ENCODE peak calls at places on chromosome 14, in seven cellular contexts. U, F, Z, P, T, L and A are unnamed samples.
A peak's percentile ranks its signal among the peaks of the same experiment; 100 is the strongest.

GRCh38 chr14:89399594-89400068 is 17.4 kb downstream of the FOXN3 start:
- DNase-seq in U (peak; percentile 31), F (no peak), Z (no peak), P (no peak), T (no peak), L (peak; percentile 38), A (no peak)

GRCh38 chr14:37060496-37061260 is 111.7 kb downstream of the SLC25A21 start:
- DNase-seq in U (no peak), F (no peak), Z (no peak), P (no peak), T (no peak), L (no peak), A (no peak)

GRCh38 chr14:22977684-22978486 is 4.5 kb downstream of the AJUBA start:
- DNase-seq in U (no peak), F (no peak), Z (no peak), P (no peak), T (no peak), L (no peak), A (no peak)

GRCh38 chr14:61288228-61288627 is 7.1 kb upstream of the TMEM30B start:
- DNase-seq in U (no peak), F (no peak), Z (no peak), P (no peak), T (no peak), L (no peak), A (no peak)

GRCh38 chr14:33578461-33579216 is 372.2 kb downstream of the EGLN3 start:
- DNase-seq in U (no peak), F (no peak), Z (no peak), P (no peak), T (no peak), L (no peak), A (no peak)

GRCh38 chr14:64807588-64807987 is 72.1 kb downstream of the SPTB start:
- DNase-seq in U (no peak), F (no peak), Z (no peak), P (no peak), T (no peak), L (no peak), A (no peak)

GRCh38 chr14:99568567-99569560 is 35.1 kb downstream of the CCDC85C start:
- DNase-seq in U (no peak), F (no peak), Z (no peak), P (no peak), T (no peak), L (no peak), A (no peak)

GRCh38 chr14:61247935-61248334 is 33.2 kb downstream of the TMEM30B start:
- DNase-seq in U (no peak), F (no peak), Z (no peak), P (no peak), T (no peak), L (no peak), A (no peak)

GRCh38 chr14:29310757-29311156 is 544.2 kb downstream of the FOXG1 start:
- DNase-seq in U (no peak), F (no peak), Z (no peak), P (no peak), T (no peak), L (no peak), A (no peak)

GRCh38 chr14:23922545-23922944 is 31.0 kb upstream of the DHRS4 start:
- DNase-seq in U (no peak), F (no peak), Z (no peak), P (no peak), T (no peak), L (no peak), A (no peak)

GRCh38 chr14:69879175-69880047 is at the start of gene SMOC1:
- DNase-seq in U (peak; percentile 22), F (no peak), Z (peak; percentile 72), P (no peak), T (peak; percentile 79), L (peak; percentile 40), A (peak; percentile 57)

GRCh38 chr14:75578786-75579781 is 664 bp downstream of the FLVCR2 start:
- DNase-seq in U (no peak), F (no peak), Z (no peak), P (no peak), T (no peak), L (no peak), A (no peak)

GRCh38 chr14:61145903-61146411 is 135.2 kb downstream of the TMEM30B start:
- DNase-seq in U (no peak), F (no peak), Z (no peak), P (no peak), T (no peak), L (no peak), A (no peak)

GRCh38 chr14:52834440-52834842 is 43.0 kb upstream of the GNPNAT1 start:
- DNase-seq in U (no peak), F (no peak), Z (no peak), P (no peak), T (no peak), L (no peak), A (no peak)

GRCh38 chr14:93800038-93800937 is 12.0 kb upstream of the PRIMA1 start:
- DNase-seq in U (no peak), F (no peak), Z (no peak), P (no peak), T (no peak), L (no peak), A (no peak)

GRCh38 chr14:22313172-22313801 is 275.7 kb downstream of the DAD1 start:
- DNase-seq in U (no peak), F (no peak), Z (no peak), P (no peak), T (no peak), L (no peak), A (no peak)

GRCh38 chr14:54637829-54638446 is 71.0 kb downstream of the SAMD4A start:
- DNase-seq in U (no peak), F (no peak), Z (no peak), P (no peak), T (no peak), L (no peak), A (no peak)

GRCh38 chr14:47678157-47678556 is 2.8 kb upstream of the MDGA2 start:
- DNase-seq in U (no peak), F (no peak), Z (no peak), P (no peak), T (no peak), L (no peak), A (no peak)

GRCh38 chr14:67461341-67461985 is 27.1 kb downstream of the TMEM229B start:
- DNase-seq in U (no peak), F (no peak), Z (no peak), P (no peak), T (no peak), L (no peak), A (no peak)

GRCh38 chr14:66974397-66975025 is 214.7 kb upstream of the GARIN2 start:
- DNase-seq in U (no peak), F (no peak), Z (no peak), P (no peak), T (no peak), L (no peak), A (no peak)

GRCh38 chr14:51014625-51015024 is 70.3 kb upstream of the PYGL start:
- DNase-seq in U (no peak), F (no peak), Z (no peak), P (no peak), T (no peak), L (no peak), A (no peak)

GRCh38 chr14:63174760-63175191 is 29.5 kb upstream of the RHOJ start:
- DNase-seq in U (peak; percentile 43), F (no peak), Z (no peak), P (no peak), T (no peak), L (no peak), A (no peak)

GRCh38 chr14:59221558-59221957 is 33.1 kb downstream of the DAAM1 start:
- DNase-seq in U (no peak), F (no peak), Z (no peak), P (no peak), T (peak; percentile 11), L (no peak), A (no peak)

GRCh38 chr14:75482366-75482765 is 39.9 kb upstream of the BATF start:
- DNase-seq in U (no peak), F (no peak), Z (no peak), P (no peak), T (no peak), L (no peak), A (no peak)

GRCh38 chr14:64464695-64465094 is 604 bp upstream of the AKAP5 start:
- DNase-seq in U (no peak), F (no peak), Z (no peak), P (no peak), T (no peak), L (no peak), A (no peak)

GRCh38 chr14:62706217-62706616 is 339.0 kb downstream of the KCNH5 start:
- DNase-seq in U (no peak), F (no peak), Z (no peak), P (no peak), T (no peak), L (no peak), A (no peak)

GRCh38 chr14:100536141-100536540 is 51.1 kb downstream of the BEGAIN start:
- DNase-seq in U (no peak), F (no peak), Z (no peak), P (no peak), T (no peak), L (no peak), A (peak; percentile 1)

GRCh38 chr14:75123991-75124390 is 2.9 kb downstream of the NEK9 start:
- DNase-seq in U (no peak), F (no peak), Z (peak; percentile 41), P (no peak), T (no peak), L (no peak), A (peak; percentile 34)

GRCh38 chr14:69559581-69560011 is 15.1 kb downstream of the CCDC177 start:
- DNase-seq in U (peak; percentile 81), F (no peak), Z (no peak), P (no peak), T (peak; percentile 65), L (peak; percentile 28), A (no peak)

GRCh38 chr14:70052990-70053389 is 135.8 kb downstream of the SLC8A3 start:
- DNase-seq in U (no peak), F (no peak), Z (peak; percentile 27), P (no peak), T (no peak), L (no peak), A (peak; percentile 41)

GRCh38 chr14:45070215-45070614 is 13.7 kb upstream of the PRPF39 start:
- DNase-seq in U (no peak), F (no peak), Z (no peak), P (no peak), T (no peak), L (no peak), A (no peak)

GRCh38 chr14:99389171-99389826 is 91.4 kb downstream of the SETD3 start:
- DNase-seq in U (no peak), F (no peak), Z (peak; percentile 66), P (no peak), T (peak; percentile 15), L (no peak), A (peak; percentile 59)

GRCh38 chr14:28308727-28309126 is 457.9 kb upstream of the FOXG1 start:
- DNase-seq in U (no peak), F (no peak), Z (no peak), P (no peak), T (no peak), L (no peak), A (no peak)

GRCh38 chr14:30673071-30673470 is 51.0 kb downstream of the SCFD1 start:
- DNase-seq in U (no peak), F (no peak), Z (no peak), P (no peak), T (no peak), L (no peak), A (no peak)

GRCh38 chr14:104753528-104754212 is 723 bp downstream of the SIVA1 start:
- DNase-seq in U (no peak), F (no peak), Z (peak; percentile 27), P (no peak), T (no peak), L (no peak), A (peak; percentile 22)

GRCh38 chr14:84025258-84026012 is 1504.5 kb upstream of the FLRT2 start:
- DNase-seq in U (no peak), F (no peak), Z (no peak), P (no peak), T (no peak), L (no peak), A (no peak)

GRCh38 chr14:64997108-64997794 is 10.6 kb downstream of the FNTB start:
- DNase-seq in U (no peak), F (no peak), Z (no peak), P (no peak), T (peak; percentile 20), L (no peak), A (no peak)

GRCh38 chr14:100529561-100530031 is 57.6 kb downstream of the BEGAIN start:
- DNase-seq in U (no peak), F (no peak), Z (no peak), P (no peak), T (no peak), L (no peak), A (no peak)